ENCODE peak calls at places on chromosomes 16 and 17, in six cellular contexts. D is K562, C is HepG2, J is GM12878, P is HCT116, R is H1. Q is an unnamed sample.

GRCh38 chr17:47733414-47734288 is 615 bp downstream of the TBX21 start:
- DNase-seq in D (no peak), C (no peak), J (no peak), P (no peak), R (no peak), Q (no peak)

GRCh38 chr17:67491678-67492019 is 114.6 kb downstream of the PITPNC1 start:
- DNase-seq in D (no peak), C (no peak), J (no peak), P (no peak), R (no peak), Q (no peak)

GRCh38 chr16:1158456-1159324 is 5.8 kb downstream of the CACNA1H start:
- DNase-seq in D (peak; percentile 35), C (peak; percentile 40), J (no peak), P (no peak), R (no peak), Q (no peak)

GRCh38 chr17:78568494-78569115 is 8.6 kb downstream of the DNAH17 start:
- DNase-seq in D (no peak), C (peak; percentile 54), J (no peak), P (no peak), R (no peak), Q (no peak)

GRCh38 chr17:75630071-75630917 is 2.9 kb upstream of the SMIM5 start:
- DNase-seq in D (no peak), C (no peak), J (no peak), P (no peak), R (no peak), Q (no peak)

GRCh38 chr16:86597880-86598606 is 19.7 kb downstream of the FOXL1 start:
- DNase-seq in D (peak; percentile 37), C (no peak), J (no peak), P (no peak), R (no peak), Q (no peak)

GRCh38 chr16:26727801-26728200 is 338.9 kb upstream of the C16orf82 start:
- DNase-seq in D (no peak), C (no peak), J (no peak), P (no peak), R (no peak), Q (no peak)

GRCh38 chr16:12229759-12230594 is 253.4 kb downstream of the SNX29 start:
- DNase-seq in D (no peak), C (peak; percentile 46), J (no peak), P (no peak), R (no peak), Q (no peak)

GRCh38 chr17:57242148-57242547 is 14.2 kb upstream of the MSI2 start:
- DNase-seq in D (no peak), C (no peak), J (no peak), P (no peak), R (no peak), Q (no peak)

GRCh38 chr16:66430214-66430613 is 3.1 kb downstream of the BEAN1 start:
- DNase-seq in D (no peak), C (no peak), J (no peak), P (no peak), R (no peak), Q (no peak)

GRCh38 chr17:77768475-77768874 is 190.0 kb upstream of the TNRC6C start:
- DNase-seq in D (no peak), C (no peak), J (no peak), P (no peak), R (no peak), Q (no peak)

GRCh38 chr16:23482778-23483177 is 27.5 kb downstream of the GGA2 start:
- DNase-seq in D (no peak), C (no peak), J (no peak), P (no peak), R (no peak), Q (no peak)

GRCh38 chr17:79515110-79515509 is 95.7 kb downstream of the RBFOX3 start:
- DNase-seq in D (no peak), C (no peak), J (no peak), P (no peak), R (no peak), Q (no peak)

GRCh38 chr17:48636177-48637018 is 10.2 kb upstream of the HOXB9 start:
- DNase-seq in D (peak; percentile 82), C (peak; percentile 83), J (no peak), P (no peak), R (peak; percentile 98), Q (peak; percentile 80)

GRCh38 chr17:31697838-31698237 is 161.2 kb downstream of the COPRS start:
- DNase-seq in D (no peak), C (no peak), J (no peak), P (no peak), R (peak; percentile 16), Q (no peak)

GRCh38 chr17:71251276-71251675 is 869.5 kb upstream of the SOX9 start:
- DNase-seq in D (no peak), C (no peak), J (no peak), P (no peak), R (no peak), Q (no peak)

GRCh38 chr17:79006001-79006400 is 3.6 kb downstream of the CANT1 start:
- DNase-seq in D (peak; percentile 11), C (no peak), J (no peak), P (no peak), R (no peak), Q (no peak)

GRCh38 chr16:29848420-29849297 is 14.4 kb downstream of the CDIPT start:
- DNase-seq in D (peak; percentile 86), C (peak; percentile 65), J (no peak), P (peak; percentile 44), R (peak; percentile 90), Q (no peak)

GRCh38 chr16:24146523-24146922 is 109.6 kb upstream of the CACNG3 start:
- DNase-seq in D (no peak), C (no peak), J (no peak), P (no peak), R (no peak), Q (no peak)

GRCh38 chr16:1346422-1347285 is 5.0 kb downstream of the TSR3 start:
- DNase-seq in D (no peak), C (no peak), J (no peak), P (no peak), R (no peak), Q (no peak)

GRCh38 chr17:67891481-67892119 is 66.3 kb downstream of the BPTF start:
- DNase-seq in D (no peak), C (no peak), J (no peak), P (peak; percentile 6), R (no peak), Q (no peak)

GRCh38 chr17:38559880-38560230 is 45.9 kb downstream of the SRCIN1 start:
- DNase-seq in D (no peak), C (no peak), J (no peak), P (no peak), R (no peak), Q (no peak)

GRCh38 chr16:83552193-83552592 is 255.6 kb upstream of the HSBP1 start:
- DNase-seq in D (no peak), C (no peak), J (no peak), P (no peak), R (no peak), Q (no peak)

DNA sequence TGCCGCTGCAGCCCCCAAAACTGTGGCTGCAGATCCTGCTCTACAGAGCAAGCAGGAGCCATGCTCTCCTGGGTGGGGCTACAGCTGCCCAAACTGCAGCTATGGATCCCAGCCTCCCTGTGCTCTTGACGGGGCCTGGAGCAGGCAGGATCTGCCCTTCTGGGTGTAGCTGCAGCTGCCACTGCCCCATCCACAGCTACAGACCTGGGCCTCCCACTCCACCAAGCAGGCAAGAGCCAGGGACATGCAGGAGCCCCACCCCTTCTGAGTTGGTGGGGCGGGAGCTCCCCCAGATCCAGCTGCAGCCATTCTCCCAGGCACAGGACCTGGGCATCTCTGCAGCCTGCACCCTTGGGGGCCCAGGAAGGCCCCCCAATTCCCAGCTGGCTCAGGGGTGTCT is 551.2 kb upstream of the CA10 start:
- DNase-seq in D (no peak), C (no peak), J (no peak), P (no peak), R (no peak), Q (no peak)
- TF ChIP-seq ZNF274 in D (no peak), C (no peak), J (no peak), P (no peak), R (no peak), Q (no peak)

GRCh38 chr17:2948721-2949468 is 114.5 kb downstream of the OR1D5 start:
- DNase-seq in D (no peak), C (no peak), J (no peak), P (no peak), R (no peak), Q (no peak)
- H3K4me1 ChIP-seq in D (no peaks in the 10 kb centered on the region), C (peaks cover 19% of the 10 kb centered on the region), J (no peaks in the 10 kb centered on the region), P (peaks cover 6% of the 10 kb centered on the region), R (no peaks in the 10 kb centered on the region), Q (no peaks in the 10 kb centered on the region)

DNA sequence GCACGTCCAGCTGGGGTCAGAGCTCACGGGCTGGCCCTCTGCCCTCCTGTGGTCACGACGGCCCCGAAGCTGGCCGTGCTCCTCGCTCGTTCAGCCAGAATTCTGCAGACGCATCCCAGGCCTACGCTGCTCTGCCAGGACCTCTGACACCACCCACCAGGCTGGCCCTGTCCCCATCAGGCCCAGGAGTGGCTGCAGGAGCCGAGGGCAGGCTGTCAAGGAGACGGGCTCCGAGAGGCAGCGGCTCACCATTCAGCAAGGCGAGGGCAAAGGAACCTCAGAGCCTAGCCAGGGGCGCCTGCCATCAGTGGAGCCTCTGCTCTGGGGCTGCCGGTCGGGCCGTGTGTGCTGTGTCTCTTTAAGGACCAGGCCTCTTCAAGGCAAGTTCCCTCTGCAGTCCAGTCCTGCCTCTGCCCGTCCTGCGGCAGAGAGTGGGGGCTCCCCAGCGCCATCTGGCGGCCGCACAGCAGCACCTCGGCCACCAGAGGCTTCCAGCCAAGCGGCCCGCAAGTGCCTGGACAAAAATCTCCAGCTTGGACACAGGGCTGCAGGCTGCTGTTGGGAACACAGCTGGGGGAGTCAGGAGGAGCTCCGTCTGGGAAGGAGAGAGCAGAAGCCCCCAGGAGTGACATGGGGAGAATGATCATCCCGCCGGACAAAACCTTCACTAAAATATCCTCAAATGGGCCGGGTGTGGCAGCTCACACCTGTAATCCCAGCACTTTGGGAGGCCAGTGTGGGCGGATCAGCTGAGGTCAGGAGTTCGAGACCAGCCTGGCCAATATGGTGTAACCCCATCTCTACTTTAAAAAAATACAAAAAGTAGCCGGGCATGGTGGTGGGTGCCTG is 7.4 kb upstream of the ABR start:
- DNase-seq in D (peak; percentile 71), C (peak; percentile 63), J (no peak), P (peak; percentile 72), R (peak; percentile 90), Q (peak; percentile 54)
- H3K9ac ChIP-seq in D (no peak overlapping the region), C (no peak overlapping the region), J (no peak overlapping the region), P (no peak overlapping the region), R (no peak overlapping the region), Q (peak overlapping the region; percentile 56)

GRCh38 chr17:4557626-4558310 is 2.6 kb upstream of the MYBBP1A start:
- DNase-seq in D (no peak), C (no peak), J (no peak), P (no peak), R (no peak), Q (no peak)
- TF ChIP-seq ZNF274 in D (no peak), C (no peak), J (no peak), P (no peak), R (no peak), Q (no peak)

GRCh38 chr17:50035930-50036329 is 20.0 kb upstream of the ITGA3 start:
- DNase-seq in D (no peak), C (no peak), J (no peak), P (no peak), R (no peak), Q (no peak)

GRCh38 chr17:50036455-50037320 is 19.2 kb upstream of the ITGA3 start:
- DNase-seq in D (no peak), C (no peak), J (no peak), P (no peak), R (no peak), Q (no peak)

GRCh38 chr17:50035421-50035879 is 20.5 kb upstream of the ITGA3 start:
- DNase-seq in D (peak; percentile 3), C (peak; percentile 45), J (no peak), P (no peak), R (no peak), Q (no peak)

GRCh38 chr17:50034504-50035364 is 21.2 kb upstream of the ITGA3 start:
- DNase-seq in D (peak; percentile 2), C (no peak), J (no peak), P (no peak), R (no peak), Q (no peak)

GRCh38 chr17:50033316-50033715 is 22.6 kb upstream of the ITGA3 start:
- DNase-seq in D (no peak), C (no peak), J (no peak), P (no peak), R (no peak), Q (no peak)
- H3K4me1 ChIP-seq in D (no peaks in the 10 kb centered on the region), C (peaks cover 34% of the 10 kb centered on the region), J (no peaks in the 10 kb centered on the region), P (peaks cover 37% of the 10 kb centered on the region), R (peaks cover 3% of the 10 kb centered on the region), Q (peaks cover 25% of the 10 kb centered on the region)

Q was measured in NT2/D1.